ENCODE peak calls at places on chromosomes 12 and 14, in ten cellular contexts. One of them, this sample, is unnamed.

GRCh38 chr12:26030371-26030770 is 71.9 kb downstream of the RASSF8 start:
- DNase-seq in fibroblast of lung: no peak
- DNase-seq in psoas muscle: no peak
- DNase-seq in brain microvascular endothelial cell: no peak
- DNase-seq in CD8-positive, alpha-beta T cell: no peak
- DNase-seq in dorsolateral prefrontal cortex: no peak
- DNase-seq in A549: no peak
- DNase-seq in HCT116: no peak
- DNase-seq in tibial artery: no peak
- DNase-seq in lower lobe of right lung: no peak
- DNase-seq in this sample: no peak

GRCh38 chr12:1781770-1782169 is 38.6 kb upstream of the LRTM2 start:
- DNase-seq in A549: no peak
- DNase-seq in HCT116: no peak
- DNase-seq in brain microvascular endothelial cell: no peak
- DNase-seq in CD8-positive, alpha-beta T cell: no peak
- DNase-seq in lower lobe of right lung: no peak
- DNase-seq in dorsolateral prefrontal cortex: no peak
- DNase-seq in psoas muscle: no peak
- DNase-seq in tibial artery: no peak
- DNase-seq in fibroblast of lung: peak
- DNase-seq in this sample: no peak

GRCh38 chr14:105300542-105301102 is at the start of gene BRF1:
- DNase-seq in dorsolateral prefrontal cortex: peak
- DNase-seq in brain microvascular endothelial cell: peak
- DNase-seq in lower lobe of right lung: peak
- DNase-seq in A549: peak
- DNase-seq in fibroblast of lung: peak
- DNase-seq in CD8-positive, alpha-beta T cell: peak
- DNase-seq in psoas muscle: peak
- DNase-seq in HCT116: peak
- DNase-seq in tibial artery: peak
- DNase-seq in this sample: peak

GRCh38 chr14:87990687-87991086 is 2.3 kb downstream of the GALC start:
- DNase-seq in tibial artery: no peak
- DNase-seq in dorsolateral prefrontal cortex: no peak
- DNase-seq in A549: no peak
- DNase-seq in psoas muscle: no peak
- DNase-seq in lower lobe of right lung: no peak
- DNase-seq in CD8-positive, alpha-beta T cell: no peak
- DNase-seq in HCT116: no peak
- DNase-seq in fibroblast of lung: no peak
- DNase-seq in brain microvascular endothelial cell: no peak
- DNase-seq in this sample: no peak

GRCh38 chr12:93402333-93403311 is 24.9 kb downstream of the NUDT4 start:
- DNase-seq in A549: no peak
- DNase-seq in lower lobe of right lung: no peak
- DNase-seq in CD8-positive, alpha-beta T cell: no peak
- DNase-seq in HCT116: no peak
- DNase-seq in fibroblast of lung: no peak
- DNase-seq in dorsolateral prefrontal cortex: no peak
- DNase-seq in tibial artery: no peak
- DNase-seq in brain microvascular endothelial cell: no peak
- DNase-seq in psoas muscle: no peak
- DNase-seq in this sample: no peak

GRCh38 chr12:23140710-23141109 is 515.7 kb downstream of the ETNK1 start:
- DNase-seq in brain microvascular endothelial cell: no peak
- DNase-seq in CD8-positive, alpha-beta T cell: no peak
- DNase-seq in HCT116: no peak
- DNase-seq in lower lobe of right lung: no peak
- DNase-seq in fibroblast of lung: peak
- DNase-seq in psoas muscle: no peak
- DNase-seq in tibial artery: no peak
- DNase-seq in A549: no peak
- DNase-seq in dorsolateral prefrontal cortex: no peak
- DNase-seq in this sample: no peak

GRCh38 chr12:1619599-1619998 is 9.4 kb upstream of the WNT5B start:
- DNase-seq in tibial artery: peak
- DNase-seq in HCT116: no peak
- DNase-seq in lower lobe of right lung: peak
- DNase-seq in brain microvascular endothelial cell: no peak
- DNase-seq in dorsolateral prefrontal cortex: no peak
- DNase-seq in A549: no peak
- DNase-seq in CD8-positive, alpha-beta T cell: no peak
- DNase-seq in fibroblast of lung: no peak
- DNase-seq in psoas muscle: no peak
- DNase-seq in this sample: no peak

GRCh38 chr12:124495194-124495983 is 72.0 kb downstream of the NCOR2 start:
- DNase-seq in CD8-positive, alpha-beta T cell: no peak
- DNase-seq in psoas muscle: peak
- DNase-seq in fibroblast of lung: no peak
- DNase-seq in dorsolateral prefrontal cortex: no peak
- DNase-seq in brain microvascular endothelial cell: no peak
- DNase-seq in HCT116: no peak
- DNase-seq in tibial artery: no peak
- DNase-seq in lower lobe of right lung: no peak
- DNase-seq in A549: no peak
- DNase-seq in this sample: no peak

GRCh38 chr12:69987453-69988102 is 162.6 kb downstream of the MYRFL start:
- DNase-seq in psoas muscle: no peak
- DNase-seq in fibroblast of lung: peak
- DNase-seq in HCT116: peak
- DNase-seq in A549: peak
- DNase-seq in CD8-positive, alpha-beta T cell: no peak
- DNase-seq in tibial artery: peak
- DNase-seq in lower lobe of right lung: no peak
- DNase-seq in brain microvascular endothelial cell: peak
- DNase-seq in dorsolateral prefrontal cortex: no peak
- DNase-seq in this sample: peak

GRCh38 chr12:93378373-93379310 is 917 bp downstream of the NUDT4 start:
- DNase-seq in tibial artery: peak
- DNase-seq in psoas muscle: peak
- DNase-seq in lower lobe of right lung: peak
- DNase-seq in fibroblast of lung: peak
- DNase-seq in dorsolateral prefrontal cortex: peak
- DNase-seq in brain microvascular endothelial cell: peak
- DNase-seq in A549: peak
- DNase-seq in HCT116: no peak
- DNase-seq in CD8-positive, alpha-beta T cell: peak
- DNase-seq in this sample: peak

GRCh38 chr12:84727964-84728363 is 184.6 kb downstream of the SLC6A15 start:
- DNase-seq in A549: no peak
- DNase-seq in psoas muscle: no peak
- DNase-seq in tibial artery: no peak
- DNase-seq in fibroblast of lung: no peak
- DNase-seq in brain microvascular endothelial cell: peak
- DNase-seq in CD8-positive, alpha-beta T cell: no peak
- DNase-seq in lower lobe of right lung: no peak
- DNase-seq in HCT116: no peak
- DNase-seq in dorsolateral prefrontal cortex: no peak
- DNase-seq in this sample: peak

GRCh38 chr14:56324831-56325230 is 206.6 kb downstream of the PELI2 start:
- DNase-seq in fibroblast of lung: no peak
- DNase-seq in lower lobe of right lung: no peak
- DNase-seq in psoas muscle: no peak
- DNase-seq in A549: no peak
- DNase-seq in tibial artery: no peak
- DNase-seq in HCT116: no peak
- DNase-seq in brain microvascular endothelial cell: no peak
- DNase-seq in dorsolateral prefrontal cortex: no peak
- DNase-seq in CD8-positive, alpha-beta T cell: no peak
- DNase-seq in this sample: no peak

GRCh38 chr12:67354322-67354721 is 85.2 kb downstream of the CAND1 start:
- DNase-seq in dorsolateral prefrontal cortex: no peak
- DNase-seq in tibial artery: peak
- DNase-seq in psoas muscle: no peak
- DNase-seq in brain microvascular endothelial cell: no peak
- DNase-seq in CD8-positive, alpha-beta T cell: no peak
- DNase-seq in HCT116: no peak
- DNase-seq in fibroblast of lung: peak
- DNase-seq in lower lobe of right lung: no peak
- DNase-seq in A549: no peak
- DNase-seq in this sample: no peak

GRCh38 chr14:101711041-101711861 is 50.3 kb upstream of the PPP2R5C start:
- DNase-seq in psoas muscle: no peak
- DNase-seq in lower lobe of right lung: no peak
- DNase-seq in tibial artery: no peak
- DNase-seq in HCT116: no peak
- DNase-seq in fibroblast of lung: no peak
- DNase-seq in dorsolateral prefrontal cortex: no peak
- DNase-seq in A549: no peak
- DNase-seq in brain microvascular endothelial cell: no peak
- DNase-seq in CD8-positive, alpha-beta T cell: no peak
- DNase-seq in this sample: no peak

GRCh38 chr12:3629082-3629830 is 123.7 kb downstream of the CRACR2A start:
- DNase-seq in tibial artery: no peak
- DNase-seq in brain microvascular endothelial cell: no peak
- DNase-seq in dorsolateral prefrontal cortex: no peak
- DNase-seq in CD8-positive, alpha-beta T cell: no peak
- DNase-seq in HCT116: no peak
- DNase-seq in A549: no peak
- DNase-seq in psoas muscle: no peak
- DNase-seq in lower lobe of right lung: no peak
- DNase-seq in fibroblast of lung: no peak
- DNase-seq in this sample: no peak

GRCh38 chr12:106174876-106175275 is 36.1 kb upstream of the NUAK1 start:
- DNase-seq in A549: no peak
- DNase-seq in dorsolateral prefrontal cortex: no peak
- DNase-seq in CD8-positive, alpha-beta T cell: no peak
- DNase-seq in psoas muscle: no peak
- DNase-seq in lower lobe of right lung: no peak
- DNase-seq in tibial artery: no peak
- DNase-seq in fibroblast of lung: no peak
- DNase-seq in brain microvascular endothelial cell: no peak
- DNase-seq in HCT116: no peak
- DNase-seq in this sample: no peak

GRCh38 chr12:106170285-106170684 is 31.5 kb upstream of the NUAK1 start:
- DNase-seq in lower lobe of right lung: no peak
- DNase-seq in tibial artery: no peak
- DNase-seq in dorsolateral prefrontal cortex: no peak
- DNase-seq in A549: peak
- DNase-seq in CD8-positive, alpha-beta T cell: no peak
- DNase-seq in HCT116: no peak
- DNase-seq in fibroblast of lung: peak
- DNase-seq in psoas muscle: peak
- DNase-seq in brain microvascular endothelial cell: peak
- DNase-seq in this sample: no peak

GRCh38 chr12:106173442-106173841 is 34.7 kb upstream of the NUAK1 start:
- DNase-seq in psoas muscle: no peak
- DNase-seq in brain microvascular endothelial cell: no peak
- DNase-seq in dorsolateral prefrontal cortex: no peak
- DNase-seq in CD8-positive, alpha-beta T cell: no peak
- DNase-seq in HCT116: no peak
- DNase-seq in tibial artery: no peak
- DNase-seq in A549: no peak
- DNase-seq in fibroblast of lung: no peak
- DNase-seq in lower lobe of right lung: no peak
- DNase-seq in this sample: no peak

GRCh38 chr12:106171117-106171750 is 32.5 kb upstream of the NUAK1 start:
- DNase-seq in tibial artery: no peak
- DNase-seq in brain microvascular endothelial cell: no peak
- DNase-seq in CD8-positive, alpha-beta T cell: no peak
- DNase-seq in A549: no peak
- DNase-seq in psoas muscle: no peak
- DNase-seq in fibroblast of lung: no peak
- DNase-seq in HCT116: no peak
- DNase-seq in lower lobe of right lung: no peak
- DNase-seq in dorsolateral prefrontal cortex: no peak
- DNase-seq in this sample: no peak
- TF ChIP-seq CTCF in tibial artery: no peak
- TF ChIP-seq CTCF in brain microvascular endothelial cell: no peak
- TF ChIP-seq CTCF in CD8-positive, alpha-beta T cell: no peak
- TF ChIP-seq CTCF in A549: no peak
- TF ChIP-seq CTCF in psoas muscle: no peak
- TF ChIP-seq CTCF in fibroblast of lung: no peak
- TF ChIP-seq CTCF in HCT116: no peak
- TF ChIP-seq CTCF in lower lobe of right lung: no peak
- TF ChIP-seq CTCF in dorsolateral prefrontal cortex: no peak
- TF ChIP-seq CTCF in this sample: no peak

GRCh38 chr12:5656836-5657235 is 224.9 kb downstream of the NTF3 start:
- DNase-seq in lower lobe of right lung: no peak
- DNase-seq in dorsolateral prefrontal cortex: no peak
- DNase-seq in A549: no peak
- DNase-seq in CD8-positive, alpha-beta T cell: no peak
- DNase-seq in psoas muscle: no peak
- DNase-seq in fibroblast of lung: no peak
- DNase-seq in HCT116: no peak
- DNase-seq in tibial artery: no peak
- DNase-seq in brain microvascular endothelial cell: no peak
- DNase-seq in this sample: no peak
- H3K27ac ChIP-seq in lower lobe of right lung: no peak
- H3K27ac ChIP-seq in dorsolateral prefrontal cortex: no peak
- H3K27ac ChIP-seq in A549: no peak
- H3K27ac ChIP-seq in CD8-positive, alpha-beta T cell: no peak
- H3K27ac ChIP-seq in psoas muscle: no peak
- H3K27ac ChIP-seq in fibroblast of lung: no peak
- H3K27ac ChIP-seq in HCT116: no peak
- H3K27ac ChIP-seq in tibial artery: no peak
- H3K27ac ChIP-seq in brain microvascular endothelial cell: no peak
- H3K27ac ChIP-seq in this sample: no peak

GRCh38 chr12:98533723-98534251 is 18.4 kb downstream of the TMPO start:
- DNase-seq in HCT116: no peak
- DNase-seq in CD8-positive, alpha-beta T cell: no peak
- DNase-seq in dorsolateral prefrontal cortex: no peak
- DNase-seq in psoas muscle: no peak
- DNase-seq in lower lobe of right lung: no peak
- DNase-seq in brain microvascular endothelial cell: no peak
- DNase-seq in tibial artery: no peak
- DNase-seq in A549: no peak
- DNase-seq in fibroblast of lung: peak
- DNase-seq in this sample: no peak
- TF ChIP-seq CTCF in HCT116: no peak
- TF ChIP-seq CTCF in CD8-positive, alpha-beta T cell: no peak
- TF ChIP-seq CTCF in dorsolateral prefrontal cortex: no peak
- TF ChIP-seq CTCF in psoas muscle: no peak
- TF ChIP-seq CTCF in lower lobe of right lung: no peak
- TF ChIP-seq CTCF in brain microvascular endothelial cell: no peak
- TF ChIP-seq CTCF in tibial artery: no peak
- TF ChIP-seq CTCF in A549: no peak
- TF ChIP-seq CTCF in fibroblast of lung: no peak
- TF ChIP-seq CTCF in this sample: no peak

DNA sequence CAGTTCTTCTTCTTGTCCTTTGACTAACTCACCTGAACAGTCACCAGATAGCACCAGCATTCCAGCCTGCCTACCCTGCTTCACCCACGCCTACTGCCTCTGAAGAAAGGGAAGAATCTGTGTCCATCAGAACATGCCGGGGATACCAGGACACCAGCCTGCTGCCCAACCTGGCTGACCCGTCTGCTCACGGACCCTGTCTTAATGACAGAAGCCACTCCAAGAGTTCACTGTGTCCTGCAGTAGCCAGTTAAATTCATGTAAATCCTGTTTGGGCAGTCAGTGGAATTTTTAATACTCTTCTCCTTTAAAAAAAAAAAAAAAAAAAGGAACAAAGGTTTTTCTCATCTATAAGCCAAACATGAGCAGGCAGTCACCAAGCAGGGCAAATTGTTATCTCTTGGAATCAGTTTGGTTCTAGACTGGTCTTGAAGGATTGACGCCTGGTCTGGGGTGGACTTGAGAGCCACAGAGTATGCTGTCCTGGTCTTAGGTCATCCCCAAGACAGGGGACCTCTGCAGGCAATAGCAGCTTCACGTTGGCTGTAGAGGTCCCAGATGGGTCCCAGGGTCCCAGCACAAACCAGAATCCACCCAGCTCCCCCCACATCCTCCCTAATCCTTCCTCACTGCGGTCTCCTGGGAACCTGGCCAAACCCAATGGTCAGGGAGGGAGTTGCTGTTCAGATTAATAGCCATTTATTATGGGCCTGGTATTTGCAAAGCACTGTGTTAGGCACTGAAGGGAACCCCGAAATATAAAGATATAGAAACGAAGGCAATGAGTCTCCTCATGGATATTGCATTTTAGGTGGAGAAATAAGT is 181.1 kb upstream of the HIF1A start:
- DNase-seq in psoas muscle: no peak
- DNase-seq in fibroblast of lung: peak
- DNase-seq in HCT116: no peak
- DNase-seq in lower lobe of right lung: no peak
- DNase-seq in brain microvascular endothelial cell: no peak
- DNase-seq in dorsolateral prefrontal cortex: no peak
- DNase-seq in tibial artery: no peak
- DNase-seq in A549: no peak
- DNase-seq in CD8-positive, alpha-beta T cell: no peak
- DNase-seq in this sample: no peak
- H3K27ac ChIP-seq in psoas muscle: no peak
- H3K27ac ChIP-seq in fibroblast of lung: no peak
- H3K27ac ChIP-seq in HCT116: peak
- H3K27ac ChIP-seq in lower lobe of right lung: no peak
- H3K27ac ChIP-seq in brain microvascular endothelial cell: no peak
- H3K27ac ChIP-seq in dorsolateral prefrontal cortex: no peak
- H3K27ac ChIP-seq in tibial artery: no peak
- H3K27ac ChIP-seq in A549: peak
- H3K27ac ChIP-seq in CD8-positive, alpha-beta T cell: no peak
- H3K27ac ChIP-seq in this sample: peak